ENCODE peak calls at places on chromosome 10, in seven cellular contexts. One of them, this sample, is unnamed.
A peak's percentile ranks its signal among the peaks of the same experiment; 100 is the strongest.

GRCh38 chr10:100742067-100742771 is 3.2 kb upstream of the PAX2 start:
- DNase-seq in kidney glomerular epithelial cell: no peak
- DNase-seq in CMK: no peak
- DNase-seq in effector memory CD8-positive, alpha-beta T cell: no peak
- DNase-seq in tibial artery: no peak
- DNase-seq in Caco-2: no peak
- DNase-seq in frontal cortex: no peak
- DNase-seq in this sample: no peak

GRCh38 chr10:64760371-64760770 is 1239.2 kb downstream of the REEP3 start:
- DNase-seq in kidney glomerular epithelial cell: no peak
- DNase-seq in CMK: no peak
- DNase-seq in effector memory CD8-positive, alpha-beta T cell: no peak
- DNase-seq in tibial artery: no peak
- DNase-seq in Caco-2: no peak
- DNase-seq in frontal cortex: no peak
- DNase-seq in this sample: no peak

GRCh38 chr10:104617831-104618230 is 23.3 kb upstream of the SORCS3 start:
- DNase-seq in kidney glomerular epithelial cell: no peak
- DNase-seq in CMK: no peak
- DNase-seq in effector memory CD8-positive, alpha-beta T cell: no peak
- DNase-seq in tibial artery: no peak
- DNase-seq in Caco-2: no peak
- DNase-seq in frontal cortex: no peak
- DNase-seq in this sample: no peak

GRCh38 chr10:7611909-7612308 is 54.9 kb downstream of the ITIH5 start:
- DNase-seq in kidney glomerular epithelial cell: no peak
- DNase-seq in CMK: no peak
- DNase-seq in effector memory CD8-positive, alpha-beta T cell: no peak
- DNase-seq in tibial artery: no peak
- DNase-seq in Caco-2: no peak
- DNase-seq in frontal cortex: no peak
- DNase-seq in this sample: no peak

GRCh38 chr10:46520381-46520780 is 36.1 kb downstream of the GPRIN2 start:
- DNase-seq in kidney glomerular epithelial cell: no peak
- DNase-seq in CMK: no peak
- DNase-seq in effector memory CD8-positive, alpha-beta T cell: no peak
- DNase-seq in tibial artery: no peak
- DNase-seq in Caco-2: peak; percentile 41
- DNase-seq in frontal cortex: no peak
- DNase-seq in this sample: no peak

GRCh38 chr10:8462565-8462964 is 408.1 kb downstream of the GATA3 start:
- DNase-seq in kidney glomerular epithelial cell: no peak
- DNase-seq in CMK: no peak
- DNase-seq in effector memory CD8-positive, alpha-beta T cell: no peak
- DNase-seq in tibial artery: no peak
- DNase-seq in Caco-2: no peak
- DNase-seq in frontal cortex: no peak
- DNase-seq in this sample: no peak

GRCh38 chr10:130403153-130403890 is 267.1 kb downstream of the GLRX3 start:
- DNase-seq in kidney glomerular epithelial cell: no peak
- DNase-seq in CMK: no peak
- DNase-seq in effector memory CD8-positive, alpha-beta T cell: no peak
- DNase-seq in tibial artery: no peak
- DNase-seq in Caco-2: no peak
- DNase-seq in frontal cortex: no peak
- DNase-seq in this sample: no peak

GRCh38 chr10:78860260-78860914 is 208.4 kb upstream of the ZMIZ1 start:
- DNase-seq in kidney glomerular epithelial cell: no peak
- DNase-seq in CMK: no peak
- DNase-seq in effector memory CD8-positive, alpha-beta T cell: no peak
- DNase-seq in tibial artery: no peak
- DNase-seq in Caco-2: no peak
- DNase-seq in frontal cortex: no peak
- DNase-seq in this sample: no peak

GRCh38 chr10:77405771-77406241 is 231.8 kb downstream of the KCNMA1 start:
- DNase-seq in kidney glomerular epithelial cell: no peak
- DNase-seq in CMK: no peak
- DNase-seq in effector memory CD8-positive, alpha-beta T cell: no peak
- DNase-seq in tibial artery: peak; percentile 94
- DNase-seq in Caco-2: peak; percentile 91
- DNase-seq in frontal cortex: peak; percentile 64
- DNase-seq in this sample: no peak

GRCh38 chr10:44928462-44928861 is 17.3 kb downstream of the TMEM72 start:
- DNase-seq in kidney glomerular epithelial cell: no peak
- DNase-seq in CMK: no peak
- DNase-seq in effector memory CD8-positive, alpha-beta T cell: no peak
- DNase-seq in tibial artery: no peak
- DNase-seq in Caco-2: peak; percentile 5
- DNase-seq in frontal cortex: no peak
- DNase-seq in this sample: no peak

GRCh38 chr10:90598513-90598912 is 259.3 kb downstream of the HTR7 start:
- DNase-seq in kidney glomerular epithelial cell: no peak
- DNase-seq in CMK: no peak
- DNase-seq in effector memory CD8-positive, alpha-beta T cell: no peak
- DNase-seq in tibial artery: no peak
- DNase-seq in Caco-2: no peak
- DNase-seq in frontal cortex: no peak
- DNase-seq in this sample: no peak

GRCh38 chr10:32033171-32033570 is 23.1 kb downstream of the KIF5B start:
- DNase-seq in kidney glomerular epithelial cell: no peak
- DNase-seq in CMK: no peak
- DNase-seq in effector memory CD8-positive, alpha-beta T cell: no peak
- DNase-seq in tibial artery: no peak
- DNase-seq in Caco-2: no peak
- DNase-seq in frontal cortex: no peak
- DNase-seq in this sample: no peak

GRCh38 chr10:93261961-93262610 is 188.4 kb downstream of the CYP26A1 start:
- DNase-seq in kidney glomerular epithelial cell: peak; percentile 50
- DNase-seq in CMK: no peak
- DNase-seq in effector memory CD8-positive, alpha-beta T cell: no peak
- DNase-seq in tibial artery: no peak
- DNase-seq in Caco-2: no peak
- DNase-seq in frontal cortex: no peak
- DNase-seq in this sample: no peak

This sample was measured in smooth muscle cell of the brain vasculature.